ENCODE peak calls at places on chromosome 21, in ten cellular contexts. One of them, this sample, is unnamed.
A peak's percentile ranks its signal among the peaks of the same experiment; 100 is the strongest.

GRCh38 chr21:25960423-25960822 is 210.1 kb downstream of the APP start:
- DNase-seq in activated CD4-positive, alpha-beta memory T cell treated with anti-CD3 and anti-CD28 coated beads, Interleukin-2, amount 10 ng/mL, durations not matched to agents 7 days and 5 days: no peak
- DNase-seq in tibial nerve: no peak
- DNase-seq in NT2/D1: peak; percentile 89
- DNase-seq in stimulated activated CD4-positive, alpha-beta T cell treated with anti-CD3 and anti-CD28 coated beads, Interleukin-15, amount 100 ng/mL, for 1 hour: no peak
- DNase-seq in T1000: no peak
- DNase-seq in AG09319: no peak
- DNase-seq in naive B cell: no peak
- DNase-seq in skeletal muscle cell: no peak
- DNase-seq in breast epithelium: no peak
- DNase-seq in this sample: no peak

GRCh38 chr21:34900376-34900775 is 148.7 kb downstream of the RUNX1 start:
- DNase-seq in breast epithelium: no peak
- DNase-seq in AG09319: no peak
- DNase-seq in naive B cell: no peak
- DNase-seq in tibial nerve: no peak
- DNase-seq in T1000: peak; percentile 28
- DNase-seq in skeletal muscle cell: no peak
- DNase-seq in activated CD4-positive, alpha-beta memory T cell treated with anti-CD3 and anti-CD28 coated beads, Interleukin-2, amount 10 ng/mL, durations not matched to agents 7 days and 5 days: no peak
- DNase-seq in NT2/D1: no peak
- DNase-seq in stimulated activated CD4-positive, alpha-beta T cell treated with anti-CD3 and anti-CD28 coated beads, Interleukin-15, amount 100 ng/mL, for 1 hour: no peak
- DNase-seq in this sample: no peak

GRCh38 chr21:27831821-27832569 is 865.1 kb upstream of the ADAMTS5 start:
- DNase-seq in NT2/D1: no peak
- DNase-seq in skeletal muscle cell: no peak
- DNase-seq in AG09319: no peak
- DNase-seq in breast epithelium: no peak
- DNase-seq in tibial nerve: no peak
- DNase-seq in activated CD4-positive, alpha-beta memory T cell treated with anti-CD3 and anti-CD28 coated beads, Interleukin-2, amount 10 ng/mL, durations not matched to agents 7 days and 5 days: no peak
- DNase-seq in stimulated activated CD4-positive, alpha-beta T cell treated with anti-CD3 and anti-CD28 coated beads, Interleukin-15, amount 100 ng/mL, for 1 hour: no peak
- DNase-seq in naive B cell: no peak
- DNase-seq in T1000: no peak
- DNase-seq in this sample: no peak

GRCh38 chr21:35045539-35046222 is 3.4 kb downstream of the RUNX1 start:
- DNase-seq in naive B cell: no peak
- DNase-seq in tibial nerve: no peak
- DNase-seq in NT2/D1: no peak
- DNase-seq in breast epithelium: no peak
- DNase-seq in skeletal muscle cell: no peak
- DNase-seq in stimulated activated CD4-positive, alpha-beta T cell treated with anti-CD3 and anti-CD28 coated beads, Interleukin-15, amount 100 ng/mL, for 1 hour: peak; percentile 20
- DNase-seq in activated CD4-positive, alpha-beta memory T cell treated with anti-CD3 and anti-CD28 coated beads, Interleukin-2, amount 10 ng/mL, durations not matched to agents 7 days and 5 days: peak; percentile 59
- DNase-seq in AG09319: no peak
- DNase-seq in T1000: no peak
- DNase-seq in this sample: no peak

GRCh38 chr21:31665397-31665796 is 5.9 kb downstream of the SOD1 start:
- DNase-seq in activated CD4-positive, alpha-beta memory T cell treated with anti-CD3 and anti-CD28 coated beads, Interleukin-2, amount 10 ng/mL, durations not matched to agents 7 days and 5 days: peak; percentile 37
- DNase-seq in naive B cell: no peak
- DNase-seq in NT2/D1: no peak
- DNase-seq in breast epithelium: no peak
- DNase-seq in stimulated activated CD4-positive, alpha-beta T cell treated with anti-CD3 and anti-CD28 coated beads, Interleukin-15, amount 100 ng/mL, for 1 hour: no peak
- DNase-seq in T1000: no peak
- DNase-seq in tibial nerve: no peak
- DNase-seq in skeletal muscle cell: peak; percentile 39
- DNase-seq in AG09319: no peak
- DNase-seq in this sample: no peak

GRCh38 chr21:21921410-21922232 is 923.4 kb downstream of the NCAM2 start:
- DNase-seq in naive B cell: no peak
- DNase-seq in skeletal muscle cell: no peak
- DNase-seq in stimulated activated CD4-positive, alpha-beta T cell treated with anti-CD3 and anti-CD28 coated beads, Interleukin-15, amount 100 ng/mL, for 1 hour: no peak
- DNase-seq in breast epithelium: no peak
- DNase-seq in NT2/D1: peak; percentile 48
- DNase-seq in AG09319: no peak
- DNase-seq in tibial nerve: no peak
- DNase-seq in activated CD4-positive, alpha-beta memory T cell treated with anti-CD3 and anti-CD28 coated beads, Interleukin-2, amount 10 ng/mL, durations not matched to agents 7 days and 5 days: no peak
- DNase-seq in T1000: no peak
- DNase-seq in this sample: peak; percentile 6

GRCh38 chr21:28018741-28019669 is 973.7 kb downstream of the LTN1 start:
- DNase-seq in T1000: no peak
- DNase-seq in breast epithelium: no peak
- DNase-seq in naive B cell: no peak
- DNase-seq in NT2/D1: no peak
- DNase-seq in AG09319: no peak
- DNase-seq in tibial nerve: no peak
- DNase-seq in stimulated activated CD4-positive, alpha-beta T cell treated with anti-CD3 and anti-CD28 coated beads, Interleukin-15, amount 100 ng/mL, for 1 hour: no peak
- DNase-seq in activated CD4-positive, alpha-beta memory T cell treated with anti-CD3 and anti-CD28 coated beads, Interleukin-2, amount 10 ng/mL, durations not matched to agents 7 days and 5 days: no peak
- DNase-seq in skeletal muscle cell: no peak
- DNase-seq in this sample: peak; percentile 73

GRCh38 chr21:35674895-35675470 is 385.3 kb downstream of the SETD4 start:
- DNase-seq in T1000: no peak
- DNase-seq in tibial nerve: no peak
- DNase-seq in NT2/D1: no peak
- DNase-seq in breast epithelium: no peak
- DNase-seq in activated CD4-positive, alpha-beta memory T cell treated with anti-CD3 and anti-CD28 coated beads, Interleukin-2, amount 10 ng/mL, durations not matched to agents 7 days and 5 days: no peak
- DNase-seq in skeletal muscle cell: no peak
- DNase-seq in naive B cell: no peak
- DNase-seq in AG09319: no peak
- DNase-seq in stimulated activated CD4-positive, alpha-beta T cell treated with anti-CD3 and anti-CD28 coated beads, Interleukin-15, amount 100 ng/mL, for 1 hour: no peak
- DNase-seq in this sample: no peak

GRCh38 chr21:41321211-41321907 is 4.8 kb downstream of the FAM3B start:
- DNase-seq in NT2/D1: no peak
- DNase-seq in tibial nerve: no peak
- DNase-seq in stimulated activated CD4-positive, alpha-beta T cell treated with anti-CD3 and anti-CD28 coated beads, Interleukin-15, amount 100 ng/mL, for 1 hour: no peak
- DNase-seq in AG09319: no peak
- DNase-seq in activated CD4-positive, alpha-beta memory T cell treated with anti-CD3 and anti-CD28 coated beads, Interleukin-2, amount 10 ng/mL, durations not matched to agents 7 days and 5 days: no peak
- DNase-seq in naive B cell: no peak
- DNase-seq in breast epithelium: no peak
- DNase-seq in skeletal muscle cell: no peak
- DNase-seq in T1000: no peak
- DNase-seq in this sample: no peak

GRCh38 chr21:46397993-46398392 is 60.7 kb upstream of the DIP2A start:
- DNase-seq in tibial nerve: no peak
- DNase-seq in T1000: no peak
- DNase-seq in AG09319: no peak
- DNase-seq in breast epithelium: no peak
- DNase-seq in activated CD4-positive, alpha-beta memory T cell treated with anti-CD3 and anti-CD28 coated beads, Interleukin-2, amount 10 ng/mL, durations not matched to agents 7 days and 5 days: no peak
- DNase-seq in skeletal muscle cell: no peak
- DNase-seq in naive B cell: no peak
- DNase-seq in stimulated activated CD4-positive, alpha-beta T cell treated with anti-CD3 and anti-CD28 coated beads, Interleukin-15, amount 100 ng/mL, for 1 hour: no peak
- DNase-seq in NT2/D1: no peak
- DNase-seq in this sample: no peak

GRCh38 chr21:27636671-27637070 is 669.8 kb upstream of the ADAMTS5 start:
- DNase-seq in activated CD4-positive, alpha-beta memory T cell treated with anti-CD3 and anti-CD28 coated beads, Interleukin-2, amount 10 ng/mL, durations not matched to agents 7 days and 5 days: no peak
- DNase-seq in stimulated activated CD4-positive, alpha-beta T cell treated with anti-CD3 and anti-CD28 coated beads, Interleukin-15, amount 100 ng/mL, for 1 hour: no peak
- DNase-seq in breast epithelium: no peak
- DNase-seq in skeletal muscle cell: no peak
- DNase-seq in AG09319: no peak
- DNase-seq in tibial nerve: no peak
- DNase-seq in naive B cell: no peak
- DNase-seq in NT2/D1: no peak
- DNase-seq in T1000: no peak
- DNase-seq in this sample: no peak

GRCh38 chr21:36321325-36322082 is 1.5 kb downstream of the MORC3 start:
- DNase-seq in tibial nerve: no peak
- DNase-seq in breast epithelium: no peak
- DNase-seq in NT2/D1: peak; percentile 15
- DNase-seq in stimulated activated CD4-positive, alpha-beta T cell treated with anti-CD3 and anti-CD28 coated beads, Interleukin-15, amount 100 ng/mL, for 1 hour: no peak
- DNase-seq in AG09319: no peak
- DNase-seq in naive B cell: no peak
- DNase-seq in skeletal muscle cell: peak; percentile 31
- DNase-seq in activated CD4-positive, alpha-beta memory T cell treated with anti-CD3 and anti-CD28 coated beads, Interleukin-2, amount 10 ng/mL, durations not matched to agents 7 days and 5 days: no peak
- DNase-seq in T1000: no peak
- DNase-seq in this sample: peak; percentile 20

GRCh38 chr21:41752231-41752681 is 14.6 kb downstream of the RIPK4 start:
- DNase-seq in NT2/D1: no peak
- DNase-seq in naive B cell: no peak
- DNase-seq in activated CD4-positive, alpha-beta memory T cell treated with anti-CD3 and anti-CD28 coated beads, Interleukin-2, amount 10 ng/mL, durations not matched to agents 7 days and 5 days: no peak
- DNase-seq in tibial nerve: no peak
- DNase-seq in stimulated activated CD4-positive, alpha-beta T cell treated with anti-CD3 and anti-CD28 coated beads, Interleukin-15, amount 100 ng/mL, for 1 hour: no peak
- DNase-seq in AG09319: no peak
- DNase-seq in breast epithelium: no peak
- DNase-seq in skeletal muscle cell: peak; percentile 65
- DNase-seq in T1000: peak; percentile 34
- DNase-seq in this sample: no peak

GRCh38 chr21:44306926-44307687 is 7.3 kb downstream of the PFKL start:
- DNase-seq in AG09319: no peak
- DNase-seq in breast epithelium: no peak
- DNase-seq in T1000: no peak
- DNase-seq in naive B cell: no peak
- DNase-seq in activated CD4-positive, alpha-beta memory T cell treated with anti-CD3 and anti-CD28 coated beads, Interleukin-2, amount 10 ng/mL, durations not matched to agents 7 days and 5 days: no peak
- DNase-seq in NT2/D1: no peak
- DNase-seq in stimulated activated CD4-positive, alpha-beta T cell treated with anti-CD3 and anti-CD28 coated beads, Interleukin-15, amount 100 ng/mL, for 1 hour: no peak
- DNase-seq in skeletal muscle cell: no peak
- DNase-seq in tibial nerve: no peak
- DNase-seq in this sample: no peak

GRCh38 chr21:42845296-42845965 is 33.9 kb downstream of the WDR4 start:
- DNase-seq in T1000: no peak
- DNase-seq in breast epithelium: no peak
- DNase-seq in tibial nerve: no peak
- DNase-seq in skeletal muscle cell: no peak
- DNase-seq in naive B cell: no peak
- DNase-seq in activated CD4-positive, alpha-beta memory T cell treated with anti-CD3 and anti-CD28 coated beads, Interleukin-2, amount 10 ng/mL, durations not matched to agents 7 days and 5 days: no peak
- DNase-seq in stimulated activated CD4-positive, alpha-beta T cell treated with anti-CD3 and anti-CD28 coated beads, Interleukin-15, amount 100 ng/mL, for 1 hour: no peak
- DNase-seq in NT2/D1: no peak
- DNase-seq in AG09319: no peak
- DNase-seq in this sample: peak; percentile 57

GRCh38 chr21:16264314-16264713 is 534.5 kb downstream of the USP25 start:
- DNase-seq in AG09319: no peak
- DNase-seq in activated CD4-positive, alpha-beta memory T cell treated with anti-CD3 and anti-CD28 coated beads, Interleukin-2, amount 10 ng/mL, durations not matched to agents 7 days and 5 days: no peak
- DNase-seq in T1000: no peak
- DNase-seq in breast epithelium: no peak
- DNase-seq in NT2/D1: no peak
- DNase-seq in tibial nerve: no peak
- DNase-seq in naive B cell: no peak
- DNase-seq in stimulated activated CD4-positive, alpha-beta T cell treated with anti-CD3 and anti-CD28 coated beads, Interleukin-15, amount 100 ng/mL, for 1 hour: no peak
- DNase-seq in skeletal muscle cell: peak; percentile 6
- DNase-seq in this sample: no peak

GRCh38 chr21:36639769-36640168 is 59.1 kb upstream of the SIM2 start:
- DNase-seq in activated CD4-positive, alpha-beta memory T cell treated with anti-CD3 and anti-CD28 coated beads, Interleukin-2, amount 10 ng/mL, durations not matched to agents 7 days and 5 days: no peak
- DNase-seq in AG09319: no peak
- DNase-seq in breast epithelium: no peak
- DNase-seq in NT2/D1: no peak
- DNase-seq in stimulated activated CD4-positive, alpha-beta T cell treated with anti-CD3 and anti-CD28 coated beads, Interleukin-15, amount 100 ng/mL, for 1 hour: no peak
- DNase-seq in skeletal muscle cell: no peak
- DNase-seq in T1000: no peak
- DNase-seq in tibial nerve: no peak
- DNase-seq in naive B cell: no peak
- DNase-seq in this sample: no peak

GRCh38 chr21:31732891-31733520 is 1.1 kb upstream of the SCAF4 start:
- DNase-seq in breast epithelium: no peak
- DNase-seq in NT2/D1: peak; percentile 56
- DNase-seq in skeletal muscle cell: no peak
- DNase-seq in tibial nerve: no peak
- DNase-seq in stimulated activated CD4-positive, alpha-beta T cell treated with anti-CD3 and anti-CD28 coated beads, Interleukin-15, amount 100 ng/mL, for 1 hour: no peak
- DNase-seq in AG09319: no peak
- DNase-seq in activated CD4-positive, alpha-beta memory T cell treated with anti-CD3 and anti-CD28 coated beads, Interleukin-2, amount 10 ng/mL, durations not matched to agents 7 days and 5 days: peak; percentile 33
- DNase-seq in T1000: no peak
- DNase-seq in naive B cell: no peak
- DNase-seq in this sample: no peak

GRCh38 chr21:27704567-27705166 is 737.8 kb upstream of the ADAMTS5 start:
- DNase-seq in skeletal muscle cell: no peak
- DNase-seq in NT2/D1: no peak
- DNase-seq in stimulated activated CD4-positive, alpha-beta T cell treated with anti-CD3 and anti-CD28 coated beads, Interleukin-15, amount 100 ng/mL, for 1 hour: no peak
- DNase-seq in AG09319: no peak
- DNase-seq in breast epithelium: no peak
- DNase-seq in T1000: no peak
- DNase-seq in tibial nerve: no peak
- DNase-seq in naive B cell: no peak
- DNase-seq in activated CD4-positive, alpha-beta memory T cell treated with anti-CD3 and anti-CD28 coated beads, Interleukin-2, amount 10 ng/mL, durations not matched to agents 7 days and 5 days: no peak
- DNase-seq in this sample: no peak

GRCh38 chr21:42404534-42404933 is 832 bp downstream of the UBASH3A start:
- DNase-seq in breast epithelium: no peak
- DNase-seq in NT2/D1: no peak
- DNase-seq in activated CD4-positive, alpha-beta memory T cell treated with anti-CD3 and anti-CD28 coated beads, Interleukin-2, amount 10 ng/mL, durations not matched to agents 7 days and 5 days: peak; percentile 48
- DNase-seq in AG09319: no peak
- DNase-seq in naive B cell: no peak
- DNase-seq in skeletal muscle cell: no peak
- DNase-seq in T1000: no peak
- DNase-seq in stimulated activated CD4-positive, alpha-beta T cell treated with anti-CD3 and anti-CD28 coated beads, Interleukin-15, amount 100 ng/mL, for 1 hour: no peak
- DNase-seq in tibial nerve: no peak
- DNase-seq in this sample: no peak

GRCh38 chr21:37862536-37862935 is 53.7 kb downstream of the KCNJ6 start:
- DNase-seq in stimulated activated CD4-positive, alpha-beta T cell treated with anti-CD3 and anti-CD28 coated beads, Interleukin-15, amount 100 ng/mL, for 1 hour: no peak
- DNase-seq in activated CD4-positive, alpha-beta memory T cell treated with anti-CD3 and anti-CD28 coated beads, Interleukin-2, amount 10 ng/mL, durations not matched to agents 7 days and 5 days: no peak
- DNase-seq in skeletal muscle cell: no peak
- DNase-seq in breast epithelium: no peak
- DNase-seq in AG09319: no peak
- DNase-seq in tibial nerve: no peak
- DNase-seq in NT2/D1: no peak
- DNase-seq in naive B cell: peak; percentile 14
- DNase-seq in T1000: no peak
- DNase-seq in this sample: peak; percentile 26

GRCh38 chr21:31688603-31689368 is 29.3 kb downstream of the SOD1 start:
- DNase-seq in NT2/D1: no peak
- DNase-seq in activated CD4-positive, alpha-beta memory T cell treated with anti-CD3 and anti-CD28 coated beads, Interleukin-2, amount 10 ng/mL, durations not matched to agents 7 days and 5 days: no peak
- DNase-seq in tibial nerve: no peak
- DNase-seq in T1000: no peak
- DNase-seq in AG09319: no peak
- DNase-seq in naive B cell: no peak
- DNase-seq in skeletal muscle cell: no peak
- DNase-seq in breast epithelium: no peak
- DNase-seq in stimulated activated CD4-positive, alpha-beta T cell treated with anti-CD3 and anti-CD28 coated beads, Interleukin-15, amount 100 ng/mL, for 1 hour: no peak
- DNase-seq in this sample: no peak

GRCh38 chr21:43208561-43209332 is 39.9 kb downstream of the CRYAA start:
- DNase-seq in NT2/D1: no peak
- DNase-seq in breast epithelium: peak; percentile 14
- DNase-seq in stimulated activated CD4-positive, alpha-beta T cell treated with anti-CD3 and anti-CD28 coated beads, Interleukin-15, amount 100 ng/mL, for 1 hour: no peak
- DNase-seq in activated CD4-positive, alpha-beta memory T cell treated with anti-CD3 and anti-CD28 coated beads, Interleukin-2, amount 10 ng/mL, durations not matched to agents 7 days and 5 days: peak; percentile 15
- DNase-seq in naive B cell: no peak
- DNase-seq in AG09319: no peak
- DNase-seq in tibial nerve: peak; percentile 9
- DNase-seq in T1000: no peak
- DNase-seq in skeletal muscle cell: no peak
- DNase-seq in this sample: no peak

GRCh38 chr21:41121785-41122415 is 46.1 kb upstream of the BACE2 start:
- DNase-seq in stimulated activated CD4-positive, alpha-beta T cell treated with anti-CD3 and anti-CD28 coated beads, Interleukin-15, amount 100 ng/mL, for 1 hour: no peak
- DNase-seq in breast epithelium: peak; percentile 90
- DNase-seq in NT2/D1: peak; percentile 87
- DNase-seq in AG09319: peak; percentile 18
- DNase-seq in naive B cell: peak; percentile 39
- DNase-seq in activated CD4-positive, alpha-beta memory T cell treated with anti-CD3 and anti-CD28 coated beads, Interleukin-2, amount 10 ng/mL, durations not matched to agents 7 days and 5 days: peak; percentile 70
- DNase-seq in T1000: no peak
- DNase-seq in skeletal muscle cell: peak; percentile 17
- DNase-seq in tibial nerve: peak; percentile 87
- DNase-seq in this sample: peak; percentile 89

GRCh38 chr21:31530918-31531705 is 128.4 kb upstream of the SOD1 start:
- DNase-seq in skeletal muscle cell: no peak
- DNase-seq in activated CD4-positive, alpha-beta memory T cell treated with anti-CD3 and anti-CD28 coated beads, Interleukin-2, amount 10 ng/mL, durations not matched to agents 7 days and 5 days: no peak
- DNase-seq in breast epithelium: no peak
- DNase-seq in tibial nerve: no peak
- DNase-seq in AG09319: no peak
- DNase-seq in stimulated activated CD4-positive, alpha-beta T cell treated with anti-CD3 and anti-CD28 coated beads, Interleukin-15, amount 100 ng/mL, for 1 hour: no peak
- DNase-seq in T1000: no peak
- DNase-seq in naive B cell: no peak
- DNase-seq in NT2/D1: no peak
- DNase-seq in this sample: no peak

GRCh38 chr21:42456457-42456856 is 39.6 kb downstream of the RSPH1 start:
- DNase-seq in NT2/D1: no peak
- DNase-seq in naive B cell: no peak
- DNase-seq in stimulated activated CD4-positive, alpha-beta T cell treated with anti-CD3 and anti-CD28 coated beads, Interleukin-15, amount 100 ng/mL, for 1 hour: no peak
- DNase-seq in T1000: no peak
- DNase-seq in activated CD4-positive, alpha-beta memory T cell treated with anti-CD3 and anti-CD28 coated beads, Interleukin-2, amount 10 ng/mL, durations not matched to agents 7 days and 5 days: peak; percentile 59
- DNase-seq in tibial nerve: no peak
- DNase-seq in AG09319: no peak
- DNase-seq in skeletal muscle cell: no peak
- DNase-seq in breast epithelium: no peak
- DNase-seq in this sample: no peak

GRCh38 chr21:14482165-14482564 is 64.0 kb downstream of the SAMSN1 start:
- DNase-seq in breast epithelium: no peak
- DNase-seq in tibial nerve: no peak
- DNase-seq in naive B cell: peak; percentile 33
- DNase-seq in AG09319: no peak
- DNase-seq in skeletal muscle cell: no peak
- DNase-seq in T1000: no peak
- DNase-seq in NT2/D1: no peak
- DNase-seq in activated CD4-positive, alpha-beta memory T cell treated with anti-CD3 and anti-CD28 coated beads, Interleukin-2, amount 10 ng/mL, durations not matched to agents 7 days and 5 days: peak; percentile 42
- DNase-seq in stimulated activated CD4-positive, alpha-beta T cell treated with anti-CD3 and anti-CD28 coated beads, Interleukin-15, amount 100 ng/mL, for 1 hour: no peak
- DNase-seq in this sample: no peak

GRCh38 chr21:29473808-29474207 is 175.1 kb downstream of the BACH1 start:
- DNase-seq in stimulated activated CD4-positive, alpha-beta T cell treated with anti-CD3 and anti-CD28 coated beads, Interleukin-15, amount 100 ng/mL, for 1 hour: no peak
- DNase-seq in T1000: no peak
- DNase-seq in activated CD4-positive, alpha-beta memory T cell treated with anti-CD3 and anti-CD28 coated beads, Interleukin-2, amount 10 ng/mL, durations not matched to agents 7 days and 5 days: no peak
- DNase-seq in breast epithelium: no peak
- DNase-seq in AG09319: no peak
- DNase-seq in naive B cell: no peak
- DNase-seq in NT2/D1: no peak
- DNase-seq in skeletal muscle cell: no peak
- DNase-seq in tibial nerve: no peak
- DNase-seq in this sample: no peak

This sample was measured in midbrain.